ENCODE peak calls at places on chromosome 17, in seven cellular contexts. R, T, C, Q, V, K and J are unnamed samples.

GRCh38 chr17:44424828-44425463 is 35.5 kb upstream of the ITGA2B start:
- DNase-seq in R (no peak), T (no peak), C (no peak), Q (no peak), V (no peak), K (no peak), J (no peak)

GRCh38 chr17:48131216-48131824 is 23.8 kb downstream of the SNX11 start:
- DNase-seq in R (peak), T (no peak), C (peak), Q (peak), V (peak), K (peak), J (no peak)

GRCh38 chr17:55513885-55514590 is 2.8 kb upstream of the SMIM36 start:
- DNase-seq in R (no peak), T (peak), C (peak), Q (peak), V (no peak), K (peak), J (peak)

GRCh38 chr17:30021708-30022317 is 80.4 kb downstream of the EFCAB5 start:
- DNase-seq in R (peak), T (no peak), C (peak), Q (peak), V (peak), K (peak), J (no peak)

GRCh38 chr17:17793378-17794214 is 43.2 kb downstream of the SREBF1 start:
- DNase-seq in R (no peak), T (no peak), C (no peak), Q (no peak), V (no peak), K (no peak), J (no peak)

GRCh38 chr17:58254803-58255202 is 16.4 kb downstream of the LPO start:
- DNase-seq in R (no peak), T (no peak), C (no peak), Q (no peak), V (no peak), K (no peak), J (no peak)

GRCh38 chr17:27415090-27415795 is 41.0 kb upstream of the KSR1 start:
- DNase-seq in R (no peak), T (no peak), C (no peak), Q (no peak), V (no peak), K (no peak), J (no peak)

GRCh38 chr17:41915566-41915965 is 3.2 kb downstream of the ACLY start:
- DNase-seq in R (no peak), T (no peak), C (no peak), Q (no peak), V (no peak), K (no peak), J (no peak)

GRCh38 chr17:28996554-28997096 is 9.2 kb downstream of the SEZ6 start:
- DNase-seq in R (no peak), T (no peak), C (no peak), Q (no peak), V (no peak), K (no peak), J (no peak)

GRCh38 chr17:14143678-14144077 is 74.4 kb downstream of the COX10 start:
- DNase-seq in R (no peak), T (no peak), C (no peak), Q (peak), V (no peak), K (no peak), J (no peak)

GRCh38 chr17:82062984-82063368 is 2.6 kb downstream of the DUS1L start:
- DNase-seq in R (no peak), T (no peak), C (no peak), Q (no peak), V (no peak), K (no peak), J (no peak)

GRCh38 chr17:31594416-31594815 is 202.9 kb downstream of the RAB11FIP4 start:
- DNase-seq in R (no peak), T (no peak), C (no peak), Q (no peak), V (no peak), K (no peak), J (no peak)

GRCh38 chr17:20095366-20096080 is 86.4 kb downstream of the SPECC1 start:
- DNase-seq in R (no peak), T (peak), C (no peak), Q (peak), V (no peak), K (peak), J (no peak)

GRCh38 chr17:6755281-6755680 is 565 bp upstream of the XAF1 start:
- DNase-seq in R (no peak), T (no peak), C (no peak), Q (no peak), V (no peak), K (no peak), J (no peak)

GRCh38 chr17:80822021-80822699 is 169.5 kb upstream of the CHMP6 start:
- DNase-seq in R (no peak), T (no peak), C (no peak), Q (no peak), V (no peak), K (no peak), J (no peak)

GRCh38 chr17:37671813-37672544 is 28.7 kb upstream of the DDX52 start:
- DNase-seq in R (peak), T (no peak), C (no peak), Q (no peak), V (no peak), K (no peak), J (no peak)

GRCh38 chr17:75008373-75008772 is 4.1 kb upstream of the MRPL58 start:
- DNase-seq in R (no peak), T (no peak), C (no peak), Q (peak), V (no peak), K (no peak), J (no peak)

GRCh38 chr17:35913611-35914010 is 17.0 kb downstream of the RDM1 start:
- DNase-seq in R (no peak), T (no peak), C (no peak), Q (no peak), V (no peak), K (no peak), J (no peak)

GRCh38 chr17:47192549-47192948 is 3.5 kb upstream of the CDC27 start:
- DNase-seq in R (no peak), T (no peak), C (peak), Q (no peak), V (no peak), K (peak), J (peak)

GRCh38 chr17:35730400-35731005 is 936 bp upstream of the RASL10B start:
- DNase-seq in R (no peak), T (no peak), C (no peak), Q (no peak), V (no peak), K (no peak), J (no peak)

GRCh38 chr17:74525781-74526288 is 5.4 kb downstream of the CD300LB start:
- DNase-seq in R (no peak), T (no peak), C (no peak), Q (no peak), V (no peak), K (no peak), J (no peak)

GRCh38 chr17:40284085-40284713 is 3.5 kb upstream of the CDC6 start:
- DNase-seq in R (peak), T (no peak), C (no peak), Q (no peak), V (no peak), K (no peak), J (no peak)

GRCh38 chr17:30224419-30224960 is 11.0 kb downstream of the SLC6A4 start:
- DNase-seq in R (no peak), T (no peak), C (no peak), Q (no peak), V (no peak), K (peak), J (no peak)

GRCh38 chr17:79408251-79408650 is 202.6 kb downstream of the RBFOX3 start:
- DNase-seq in R (no peak), T (no peak), C (no peak), Q (peak), V (no peak), K (no peak), J (no peak)

GRCh38 chr17:59786536-59787319 is 79.3 kb downstream of the VMP1 start:
- DNase-seq in R (peak), T (peak), C (peak), Q (peak), V (peak), K (peak), J (peak)

GRCh38 chr17:64277831-64278562 is 14.9 kb upstream of the TEX2 start:
- DNase-seq in R (no peak), T (no peak), C (no peak), Q (no peak), V (no peak), K (peak), J (no peak)

GRCh38 chr17:45580914-45581313 is 90.4 kb upstream of the PLEKHM1 start:
- DNase-seq in R (no peak), T (no peak), C (no peak), Q (peak), V (no peak), K (no peak), J (no peak)

GRCh38 chr17:64387145-64387473 is 3.6 kb downstream of the PECAM1 start:
- DNase-seq in R (no peak), T (no peak), C (no peak), Q (no peak), V (no peak), K (no peak), J (no peak)